ENCODE peak calls at places on chromosomes 5 and 9, in nine cellular contexts. Z is activated CD8-positive, alpha-beta memory T cell treated with anti-CD3 and anti-CD28 coated beads for 1 hour; E is stimulated activated naive CD8-positive, alpha-beta T cell treated with anti-CD3 and anti-CD28 coated beads, Interleukin-15, amount 100 ng/mL, for 72 hours; G is activated CD4-positive, alpha-beta T cell treated with anti-CD3 and anti-CD28 coated beads for 24 hours; V is IMR-90; D is A172; F is posterior vena cava; T is effector memory CD8-positive, alpha-beta T cell; H is activated effector memory CD4-positive, alpha-beta T cell treated with Interleukin-2 at 50 U/mL for 16 hours. A is an unnamed sample.

GRCh38 chr9:88460583-88461332 is 72.5 kb downstream of the SPIN1 start:
- DNase-seq in E (no peak), D (no peak), V (no peak), G (no peak), T (no peak), F (no peak), H (no peak), Z (no peak), A (no peak)

GRCh38 chr5:86523718-86524117 is 94.0 kb upstream of the COX7C start:
- DNase-seq in H (no peak), Z (no peak), G (no peak), T (no peak), F (no peak), D (no peak), V (no peak), E (no peak), A (no peak)

GRCh38 chr5:138445547-138446271 is 6.9 kb downstream of the REEP2 start:
- DNase-seq in H (no peak), Z (no peak), T (no peak), E (no peak), F (no peak), D (no peak), G (no peak), V (no peak), A (no peak)

GRCh38 chr9:134707731-134708671 is 66.4 kb downstream of the COL5A1 start:
- DNase-seq in H (no peak), V (no peak), G (no peak), T (no peak), Z (no peak), F (no peak), E (no peak), D (no peak), A (no peak)

GRCh38 chr5:160799160-160799559 is 52.9 kb downstream of the ATP10B start:
- DNase-seq in H (no peak), G (no peak), T (no peak), D (no peak), V (no peak), F (no peak), E (no peak), Z (no peak), A (no peak)

GRCh38 chr9:19493174-19493811 is 84.5 kb downstream of the ACER2 start:
- DNase-seq in G (peak), Z (no peak), E (peak), F (peak), H (peak), T (peak), D (peak), V (peak), A (no peak)

GRCh38 chr5:40833712-40834229 is 1.3 kb downstream of the RPL37 start:
- DNase-seq in T (no peak), G (no peak), H (no peak), F (no peak), V (no peak), Z (no peak), D (no peak), E (no peak), A (no peak)

GRCh38 chr5:98905857-98906688 is 22.7 kb downstream of the CHD1 start:
- DNase-seq in F (no peak), Z (no peak), T (no peak), G (no peak), H (no peak), V (peak), E (no peak), D (peak), A (no peak)

GRCh38 chr9:115391166-115391825 is 273.3 kb upstream of the TNC start:
- DNase-seq in H (no peak), T (no peak), F (no peak), Z (no peak), V (peak), E (no peak), G (no peak), D (no peak), A (no peak)

GRCh38 chr5:98454407-98454806 is 319.1 kb upstream of the RGMB start:
- DNase-seq in G (no peak), Z (no peak), E (no peak), F (no peak), V (peak), D (no peak), T (no peak), H (no peak), A (no peak)

GRCh38 chr9:137128158-137129088 is 10.5 kb upstream of the GRIN1 start:
- DNase-seq in H (no peak), Z (no peak), G (no peak), D (no peak), E (no peak), T (no peak), F (no peak), V (no peak), A (no peak)

GRCh38 chr5:142334548-142334947 is 9.7 kb upstream of the SPRY4 start:
- DNase-seq in F (no peak), G (no peak), V (no peak), E (no peak), D (no peak), T (no peak), Z (no peak), H (no peak), A (no peak)

GRCh38 chr9:119533509-119533908 is 164.3 kb upstream of the BRINP1 start:
- DNase-seq in Z (no peak), H (no peak), G (no peak), E (no peak), F (no peak), T (no peak), V (no peak), D (no peak), A (no peak)

GRCh38 chr5:33843579-33843978 is 48.2 kb downstream of the ADAMTS12 start:
- DNase-seq in F (no peak), D (peak), G (no peak), Z (no peak), H (no peak), V (peak), E (no peak), T (no peak), A (no peak)

GRCh38 chr9:19517202-19517942 is 108.6 kb downstream of the ACER2 start:
- DNase-seq in F (no peak), H (no peak), Z (no peak), T (no peak), G (no peak), V (no peak), E (no peak), D (no peak), A (no peak)

GRCh38 chr9:112078432-112078831 is 96.7 kb downstream of the SUSD1 start:
- DNase-seq in D (no peak), E (no peak), G (no peak), F (no peak), H (no peak), Z (no peak), V (no peak), T (no peak), A (no peak)

GRCh38 chr9:76266649-76267627 is 127.3 kb downstream of the RFK start:
- DNase-seq in G (no peak), D (no peak), E (no peak), T (no peak), V (no peak), Z (no peak), H (no peak), F (no peak), A (no peak)

GRCh38 chr5:158569534-158569933 is 530.2 kb downstream of the EBF1 start:
- DNase-seq in G (no peak), V (no peak), D (no peak), E (no peak), H (no peak), F (no peak), Z (no peak), T (no peak), A (no peak)

GRCh38 chr9:91795500-91796241 is 154.4 kb downstream of the ROR2 start:
- DNase-seq in D (peak), E (no peak), G (no peak), V (peak), F (peak), T (no peak), H (no peak), Z (no peak), A (no peak)

GRCh38 chr5:114903767-114904166 is 265.9 kb downstream of the TRIM36 start:
- DNase-seq in Z (no peak), E (no peak), D (no peak), F (no peak), G (no peak), H (no peak), T (no peak), V (no peak), A (no peak)

GRCh38 chr9:110133608-110134214 is 74.2 kb downstream of the C9orf152 start:
- DNase-seq in Z (no peak), D (peak), G (no peak), V (peak), F (no peak), T (no peak), E (no peak), H (no peak), A (no peak)

GRCh38 chr5:52822437-52822836 is 34.7 kb downstream of the ITGA1 start:
- DNase-seq in D (no peak), H (no peak), E (no peak), F (peak), T (no peak), Z (no peak), G (no peak), V (no peak), A (no peak)

GRCh38 chr5:102755691-102756371 is 726 bp downstream of the PAM start:
- DNase-seq in T (peak), F (peak), Z (peak), G (peak), V (peak), E (peak), H (peak), D (peak), A (no peak)

GRCh38 chr9:134592018-134592818 is 49.4 kb upstream of the COL5A1 start:
- DNase-seq in E (no peak), G (no peak), F (peak), V (peak), H (no peak), D (peak), T (no peak), Z (no peak), A (no peak)

GRCh38 chr9:69254223-69254622 is 70.8 kb upstream of the ENTREP1 start:
- DNase-seq in H (no peak), T (no peak), E (no peak), F (no peak), V (no peak), Z (no peak), D (no peak), G (no peak), A (no peak)

A was measured in cortex of kidney.